ENCODE peak calls at places on chromosomes 2 and 18, in nine cellular contexts. H is fibroblast of lung, Q is GM23248, G is A549, V is astrocyte, X is hepatocyte, L is OCI-LY7, T is HepG2, E is Karpas-422. J is an unnamed sample.

GRCh38 chr2:239534581-239535412 is 134.0 kb upstream of the HDAC4 start:
- DNase-seq in H (no peak), Q (no peak), G (no peak), V (no peak), X (no peak), L (no peak), T (no peak), E (no peak), J (no peak)

GRCh38 chr2:128298846-128299507 is 19.7 kb downstream of the HS6ST1 start:
- DNase-seq in H (no peak), Q (no peak), G (no peak), V (no peak), X (no peak), L (no peak), T (no peak), E (no peak), J (no peak)

GRCh38 chr2:241443486-241444223 is 64.7 kb downstream of the STK25 start:
- DNase-seq in H (peak), Q (peak), G (no peak), V (peak), X (no peak), L (peak), T (no peak), E (peak), J (peak)

GRCh38 chr2:27703638-27704341 is 40.1 kb downstream of the SLC4A1AP start:
- DNase-seq in H (peak), Q (peak), G (peak), V (peak), X (peak), L (peak), T (peak), E (peak), J (peak)

GRCh38 chr18:32438173-32438572 is 32.5 kb downstream of the GAREM1 start:
- DNase-seq in H (no peak), Q (no peak), G (no peak), V (no peak), X (no peak), L (no peak), T (no peak), E (no peak), J (no peak)

GRCh38 chr2:158124896-158125295 is 23.2 kb downstream of the UPP2 start:
- DNase-seq in H (no peak), Q (no peak), G (no peak), V (no peak), X (no peak), L (no peak), T (no peak), E (no peak), J (no peak)

GRCh38 chr2:136932700-136933099 is 167.4 kb downstream of the THSD7B start:
- DNase-seq in H (no peak), Q (peak), G (peak), V (no peak), X (peak), L (peak), T (peak), E (peak), J (no peak)

GRCh38 chr18:76212958-76213357 is 282.1 kb downstream of the ZNF516 start:
- DNase-seq in H (no peak), Q (no peak), G (no peak), V (no peak), X (no peak), L (peak), T (no peak), E (no peak), J (peak)

GRCh38 chr2:236646441-236646840 is 76.8 kb downstream of the ACKR3 start:
- DNase-seq in H (no peak), Q (no peak), G (no peak), V (no peak), X (no peak), L (no peak), T (no peak), E (no peak), J (no peak)

GRCh38 chr2:71824436-71824835 is 323.2 kb downstream of the CYP26B1 start:
- DNase-seq in H (no peak), Q (no peak), G (no peak), V (no peak), X (no peak), L (no peak), T (no peak), E (no peak), J (no peak)

GRCh38 chr2:240786871-240787311 is 33.1 kb downstream of the KIF1A start:
- DNase-seq in H (no peak), Q (no peak), G (no peak), V (no peak), X (no peak), L (no peak), T (no peak), E (no peak), J (no peak)

GRCh38 chr2:208250401-208250800 is 4.5 kb downstream of the IDH1 start:
- DNase-seq in H (peak), Q (peak), G (no peak), V (no peak), X (no peak), L (no peak), T (no peak), E (no peak), J (no peak)

GRCh38 chr2:241859436-241860183 is 916 bp upstream of the PDCD1 start:
- DNase-seq in H (peak), Q (peak), G (no peak), V (no peak), X (no peak), L (no peak), T (no peak), E (peak), J (peak)

GRCh38 chr2:16325613-16326510 is 339.8 kb downstream of the CYRIA start:
- DNase-seq in H (no peak), Q (no peak), G (no peak), V (no peak), X (no peak), L (no peak), T (no peak), E (no peak), J (no peak)
- H3K4me2 ChIP-seq in H (no peak), Q (no peak), G (no peak), V (no peak), X (no peak), L (no peak), T (no peak), E (no peak), J (no peak)

GRCh38 chr2:75596784-75597183 is 36.0 kb upstream of the EVA1A start:
- DNase-seq in H (no peak), Q (peak), G (no peak), V (peak), X (no peak), L (no peak), T (no peak), E (no peak), J (no peak)
- H3K27ac ChIP-seq in H (peak), Q (peak), G (peak), V (peak), X (no peak), L (no peak), T (no peak), E (no peak), J (no peak)

DNA sequence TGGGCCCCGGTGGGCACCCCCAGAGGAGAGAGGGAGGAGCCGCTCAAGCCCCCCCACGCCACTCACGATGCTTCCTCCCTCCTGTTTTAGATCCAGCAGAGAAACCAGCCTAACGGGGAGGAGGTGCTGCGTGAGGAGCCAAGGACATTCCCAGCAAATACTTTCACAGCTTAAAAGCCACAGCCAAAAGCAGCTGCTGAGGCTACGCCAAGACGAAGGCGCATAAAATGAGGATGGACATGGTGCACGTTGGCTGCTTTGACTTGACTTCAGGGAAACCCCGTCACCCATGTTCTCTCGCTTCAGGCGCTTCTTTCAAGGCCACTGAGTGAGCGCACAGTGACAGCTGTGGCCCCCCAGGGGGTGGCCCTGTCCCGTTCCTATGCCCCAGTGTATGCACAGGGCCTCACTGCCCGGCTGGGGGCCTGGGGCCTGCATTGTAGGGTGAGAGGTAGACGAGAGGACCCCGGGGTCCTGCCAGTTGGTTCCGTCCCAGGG is 72.1 kb upstream of the PXDN start:
- DNase-seq in H (peak), Q (peak), G (no peak), V (peak), X (no peak), L (no peak), T (no peak), E (no peak), J (no peak)
- H3K4me2 ChIP-seq in H (peak), Q (peak), G (no peak), V (peak), X (no peak), L (no peak), T (no peak), E (no peak), J (no peak)

DNA sequence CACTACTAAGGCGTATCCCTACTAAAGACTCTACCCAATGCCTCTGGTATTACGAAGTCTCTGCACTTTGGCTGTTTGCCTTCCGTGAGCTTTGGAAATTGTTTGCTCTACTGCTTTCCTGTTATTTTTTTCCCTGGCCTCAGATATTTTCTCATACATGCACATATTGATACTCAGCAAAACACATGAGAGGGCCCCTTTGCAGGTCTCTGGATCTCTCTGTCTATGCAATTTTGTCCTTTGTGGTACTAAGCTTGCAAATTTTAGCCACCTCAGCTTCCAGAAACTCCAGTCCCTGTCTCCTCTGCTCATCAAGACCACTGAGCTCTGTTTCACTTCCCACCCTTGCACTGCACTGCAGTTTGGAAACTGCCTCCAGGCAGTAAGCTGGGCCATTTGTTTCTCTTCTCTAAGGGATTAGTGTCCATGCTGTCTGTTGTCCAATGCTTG is 46.6 kb downstream of the TAF1B start:
- DNase-seq in H (peak), Q (peak), G (no peak), V (no peak), X (no peak), L (no peak), T (peak), E (no peak), J (no peak)
- H3K27ac ChIP-seq in H (no peak), Q (no peak), G (no peak), V (no peak), X (no peak), L (no peak), T (peak), E (no peak), J (peak)

GRCh38 chr2:53545159-53546055 is 222.2 kb upstream of the CHAC2 start:
- DNase-seq in H (no peak), Q (no peak), G (no peak), V (no peak), X (no peak), L (no peak), T (no peak), E (no peak), J (no peak)

GRCh38 chr2:53543083-53543482 is 224.5 kb upstream of the CHAC2 start:
- DNase-seq in H (no peak), Q (no peak), G (no peak), V (no peak), X (no peak), L (no peak), T (no peak), E (no peak), J (no peak)
- H3K4me2 ChIP-seq in H (no peak), Q (no peak), G (no peak), V (no peak), X (no peak), L (no peak), T (no peak), E (no peak), J (no peak)

GRCh38 chr18:49723648-49724180 is 89.6 kb downstream of the ACAA2 start:
- DNase-seq in H (peak), Q (no peak), G (peak), V (peak), X (peak), L (no peak), T (peak), E (no peak), J (no peak)

GRCh38 chr18:49725809-49726514 is 87.4 kb downstream of the ACAA2 start:
- DNase-seq in H (peak), Q (peak), G (peak), V (peak), X (peak), L (no peak), T (peak), E (no peak), J (no peak)

GRCh38 chr18:49727816-49728215 is 85.5 kb downstream of the ACAA2 start:
- DNase-seq in H (no peak), Q (no peak), G (no peak), V (no peak), X (no peak), L (no peak), T (no peak), E (no peak), J (no peak)

GRCh38 chr18:49728542-49728941 is 84.8 kb downstream of the ACAA2 start:
- DNase-seq in H (peak), Q (peak), G (peak), V (no peak), X (peak), L (peak), T (peak), E (peak), J (no peak)

GRCh38 chr18:49726564-49726963 is 86.8 kb downstream of the ACAA2 start:
- DNase-seq in H (no peak), Q (no peak), G (no peak), V (no peak), X (no peak), L (no peak), T (no peak), E (no peak), J (no peak)
- H3K27ac ChIP-seq in H (peak), Q (peak), G (peak), V (peak), X (peak), L (no peak), T (no peak), E (no peak), J (no peak)

GRCh38 chr2:204686415-204686814 is 141.1 kb downstream of the PARD3B start:
- DNase-seq in H (no peak), Q (peak), G (no peak), V (no peak), X (no peak), L (no peak), T (no peak), E (no peak), J (no peak)
- H3K4me2 ChIP-seq in H (no peak), Q (peak), G (no peak), V (no peak), X (no peak), L (no peak), T (no peak), E (no peak), J (no peak)

GRCh38 chr2:230520875-230521155 is 104.8 kb downstream of the SP100 start:
- DNase-seq in H (peak), Q (peak), G (peak), V (peak), X (no peak), L (no peak), T (no peak), E (no peak), J (no peak)
- H3K27ac ChIP-seq in H (no peak), Q (no peak), G (no peak), V (no peak), X (no peak), L (no peak), T (no peak), E (no peak), J (no peak)

DNA sequence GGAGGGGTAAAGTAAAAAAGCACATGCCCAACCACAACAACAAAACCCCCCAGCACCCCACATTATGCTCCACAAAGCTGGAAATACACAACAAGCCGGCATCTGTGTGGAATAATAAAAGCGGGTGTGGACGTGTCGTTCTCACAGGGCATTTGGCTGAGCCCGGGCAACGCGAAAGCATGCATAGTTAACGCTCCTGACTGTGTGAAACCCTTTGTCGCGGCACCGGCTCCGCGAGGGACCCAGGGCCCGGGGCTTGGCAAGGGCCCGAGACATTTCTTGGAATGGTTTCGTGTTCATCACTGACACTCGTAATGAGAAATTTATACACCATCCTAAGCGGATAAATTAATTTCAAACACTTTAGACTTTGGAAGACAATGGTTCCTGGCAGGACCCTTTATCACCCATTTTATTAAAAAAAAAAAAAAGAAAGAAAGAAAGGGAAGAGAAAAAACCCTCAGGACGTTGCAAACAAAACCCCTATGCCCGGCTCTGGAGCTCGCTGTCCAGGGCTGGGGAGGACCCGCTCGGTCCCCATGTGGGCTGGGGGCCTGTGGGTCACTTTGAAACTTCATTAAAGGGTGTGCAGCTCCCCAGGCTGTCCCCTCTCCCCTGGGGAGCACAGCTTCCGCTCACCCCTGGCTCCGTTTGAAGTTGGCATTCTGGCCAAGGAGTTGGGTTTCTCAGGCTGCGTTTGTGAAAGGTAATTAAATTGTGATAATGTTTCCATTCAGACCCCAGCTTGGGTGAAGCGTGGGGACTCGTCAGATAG is 165.8 kb downstream of the INHBB start:
- DNase-seq in H (no peak), Q (no peak), G (no peak), V (no peak), X (no peak), L (no peak), T (no peak), E (no peak), J (no peak)
- H3K4me2 ChIP-seq in H (no peak), Q (no peak), G (no peak), V (peak), X (no peak), L (no peak), T (no peak), E (no peak), J (no peak)

GRCh38 chr2:231057590-231057989 is 923 bp downstream of the PSMD1 start:
- DNase-seq in H (peak), Q (peak), G (no peak), V (peak), X (no peak), L (no peak), T (no peak), E (peak), J (no peak)
- H3K27ac ChIP-seq in H (peak), Q (peak), G (peak), V (peak), X (peak), L (no peak), T (peak), E (peak), J (peak)